ENCODE peak calls at places on chromosome 6, in nine cellular contexts. Y, E, R, M, X, I, P, A and C are unnamed samples.

GRCh38 chr6:166959906-166960608 is 3.7 kb upstream of the RNASET2 start:
- DNase-seq in I (no peak), A (no peak), Y (no peak), R (no peak), X (no peak), P (no peak), M (no peak), E (no peak), C (no peak)

GRCh38 chr6:159267165-159267564 is 98.0 kb downstream of the FNDC1 start:
- DNase-seq in P (no peak), Y (no peak), M (no peak), I (no peak), X (no peak), E (no peak), R (no peak), A (no peak), C (no peak)

GRCh38 chr6:22411408-22412105 is 114.7 kb upstream of the PRL start:
- DNase-seq in E (peak; percentile 51), I (no peak), A (no peak), P (no peak), Y (no peak), X (no peak), R (no peak), M (no peak), C (no peak)

GRCh38 chr6:122289721-122290501 is 109.5 kb upstream of the HSF2 start:
- DNase-seq in E (peak; percentile 7), Y (no peak), M (no peak), R (no peak), I (no peak), X (no peak), A (no peak), P (no peak), C (no peak)

GRCh38 chr6:155561262-155561970 is 105.8 kb upstream of the NOX3 start:
- DNase-seq in R (no peak), M (no peak), P (no peak), Y (no peak), A (no peak), X (no peak), I (no peak), E (peak; percentile 68), C (no peak)

GRCh38 chr6:32843321-32843978 is 397 bp downstream of the PSMB8 start:
- DNase-seq in P (no peak), R (no peak), M (no peak), A (no peak), I (no peak), E (no peak), X (no peak), Y (no peak), C (no peak)

GRCh38 chr6:164207024-164207423 is 792.5 kb downstream of the QKI start:
- DNase-seq in M (no peak), I (peak; percentile 26), P (no peak), X (no peak), A (no peak), R (no peak), E (no peak), Y (no peak), C (no peak)

GRCh38 chr6:22248513-22249308 is 48.1 kb downstream of the PRL start:
- DNase-seq in A (no peak), P (no peak), R (no peak), I (no peak), Y (no peak), E (peak; percentile 83), M (no peak), X (no peak), C (no peak)

GRCh38 chr6:73562557-73562956 is 41.7 kb upstream of the EEF1A1 start:
- DNase-seq in R (no peak), P (no peak), M (no peak), E (no peak), A (no peak), X (no peak), I (no peak), Y (no peak), C (no peak)

GRCh38 chr6:39602590-39603319 is 122.5 kb downstream of the KIF6 start:
- DNase-seq in P (no peak), E (no peak), M (no peak), X (no peak), R (no peak), I (no peak), A (no peak), Y (no peak), C (no peak)

GRCh38 chr6:36616888-36617521 is 22.8 kb downstream of the SRSF3 start:
- DNase-seq in E (no peak), Y (no peak), X (peak; percentile 94), M (peak; percentile 87), R (no peak), P (no peak), I (peak; percentile 41), A (peak; percentile 82), C (peak; percentile 71)

GRCh38 chr6:148388477-148388876 is 45.8 kb downstream of the SASH1 start:
- DNase-seq in A (no peak), M (no peak), R (no peak), X (no peak), I (no peak), P (no peak), Y (no peak), E (no peak), C (no peak)

GRCh38 chr6:109006818-109007217 is 87.8 kb downstream of the SESN1 start:
- DNase-seq in Y (no peak), A (no peak), R (no peak), P (no peak), X (no peak), I (no peak), M (no peak), E (no peak), C (no peak)
- H3K4me3 ChIP-seq in Y (no peak overlapping the region), A (peak overlapping the region; percentile 88), R (no peak overlapping the region), P (peak overlapping the region; percentile 2), X (no peak overlapping the region), I (peak overlapping the region; percentile 91), M (no peak overlapping the region), E (no peak overlapping the region), C (peak overlapping the region; percentile 91)

GRCh38 chr6:135181333-135182119 is 418 bp downstream of the MYB start:
- DNase-seq in Y (no peak), P (no peak), I (no peak), M (no peak), R (no peak), E (no peak), X (no peak), A (no peak), C (no peak)

GRCh38 chr6:135183532-135184440 is 2.7 kb downstream of the MYB start:
- DNase-seq in A (peak; percentile 67), I (no peak), M (peak; percentile 67), P (no peak), R (no peak), X (peak; percentile 43), Y (no peak), E (peak; percentile 28), C (peak; percentile 61)

GRCh38 chr6:135180458-135181332 is at the start of gene MYB:
- DNase-seq in P (no peak), M (peak; percentile 69), I (peak; percentile 36), E (peak; percentile 38), Y (peak; percentile 18), R (no peak), A (peak; percentile 54), X (peak; percentile 45), C (peak; percentile 58)

GRCh38 chr6:135182120-135182992 is 1.2 kb downstream of the MYB start:
- DNase-seq in I (no peak), E (no peak), P (no peak), Y (no peak), A (peak; percentile 31), R (no peak), M (peak; percentile 71), X (no peak), C (peak; percentile 53)

DNA sequence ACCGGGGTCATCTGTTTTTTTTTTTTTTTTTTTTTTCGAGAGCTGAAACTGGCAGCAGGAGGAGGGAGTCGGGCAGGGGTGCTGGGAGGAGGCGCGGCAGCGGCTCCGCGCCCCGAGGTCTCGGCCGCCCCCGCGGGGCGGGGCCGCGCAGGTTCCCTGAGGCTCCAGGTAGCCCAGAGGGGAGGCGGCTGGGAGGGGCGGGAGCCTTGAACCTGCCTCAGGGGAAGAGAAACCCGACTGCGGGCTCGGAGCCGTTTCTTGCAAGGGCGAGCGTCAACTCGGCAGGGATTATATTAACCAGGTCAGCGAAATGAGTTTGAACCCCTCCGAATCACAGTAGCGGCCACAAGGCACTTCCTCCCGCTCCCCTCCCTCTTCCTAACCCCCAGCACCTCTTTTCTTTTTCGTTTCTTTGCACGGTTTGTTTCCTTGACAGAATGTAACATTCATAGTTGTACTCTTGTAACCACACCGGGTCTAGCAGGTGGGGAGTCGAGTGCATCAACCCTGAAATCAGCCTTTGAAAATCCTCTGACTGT is 2.0 kb downstream of the MYB start:
- DNase-seq in P (no peak), R (no peak), X (no peak), E (no peak), I (no peak), Y (no peak), A (peak; percentile 65), M (peak; percentile 67), C (no peak)
- TF ChIP-seq POLR2A in P (no peak), R (no peak), X (no peak), E (no peak), I (no peak), Y (no peak), A (no peak), M (no peak), C (no peak)

GRCh38 chr6:142883011-142883410 is 62.0 kb downstream of the HIVEP2 start:
- DNase-seq in X (no peak), Y (no peak), P (no peak), A (no peak), I (no peak), E (peak; percentile 67), R (no peak), M (no peak), C (no peak)
- H3K4me3 ChIP-seq in X (no peak overlapping the region), Y (no peak overlapping the region), P (no peak overlapping the region), A (no peak overlapping the region), I (no peak overlapping the region), E (no peak overlapping the region), R (no peak overlapping the region), M (no peak overlapping the region), C (no peak overlapping the region)

GRCh38 chr6:4371207-4371921 is 236.0 kb upstream of the ECI2 start:
- DNase-seq in I (peak; percentile 91), M (no peak), P (no peak), R (no peak), A (peak; percentile 57), Y (no peak), X (no peak), E (peak; percentile 92), C (no peak)

GRCh38 chr6:4368649-4369048 is 233.3 kb upstream of the ECI2 start:
- DNase-seq in X (no peak), P (no peak), Y (no peak), E (no peak), M (no peak), A (no peak), R (no peak), I (no peak), C (no peak)

GRCh38 chr6:4369616-4370015 is 234.2 kb upstream of the ECI2 start:
- DNase-seq in M (no peak), P (no peak), A (no peak), Y (no peak), R (no peak), I (no peak), X (no peak), E (peak; percentile 80), C (no peak)

GRCh38 chr6:4367643-4368042 is 232.3 kb upstream of the ECI2 start:
- DNase-seq in I (no peak), X (no peak), M (no peak), A (no peak), E (no peak), P (no peak), R (no peak), Y (no peak), C (no peak)

DNA sequence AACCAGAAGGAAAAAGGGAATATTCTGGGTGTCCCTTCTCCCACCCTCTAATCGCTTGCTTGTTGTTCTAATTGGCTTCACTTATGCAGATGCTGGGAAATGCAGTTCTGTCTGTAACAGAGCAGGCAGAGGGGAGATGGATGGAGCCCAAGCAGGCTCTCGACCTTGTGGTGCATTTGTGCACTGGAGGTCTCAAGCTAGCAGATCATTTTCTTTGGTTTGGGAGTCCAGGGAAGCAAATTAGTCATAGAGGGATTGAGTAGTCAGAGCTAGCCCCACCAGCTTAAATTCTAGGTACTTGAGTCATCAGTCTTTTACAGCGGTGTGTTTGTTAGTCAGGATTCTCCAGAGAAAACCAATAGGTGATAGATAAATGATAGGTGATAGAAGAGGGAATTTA is 234.7 kb upstream of the ECI2 start:
- DNase-seq in P (no peak), E (peak; percentile 98), A (no peak), R (no peak), X (no peak), I (no peak), M (no peak), Y (no peak), C (no peak)
- TF ChIP-seq POLR2A in P (no peak), E (peak; percentile 60), A (no peak), R (no peak), X (no peak), I (no peak), M (no peak), Y (no peak), C (no peak)